ENCODE peak calls at places on chromosomes 4 and X, in five cellular contexts. K, Q, S, X and E are unnamed samples.

GRCh38 chr4:52822583-52823477 is 39.3 kb upstream of the RASL11B start:
- DNase-seq in K (no peak), X (no peak), S (no peak), Q (peak; percentile 41), E (no peak)

GRCh38 chrX:275476-275966 is 5.7 kb upstream of the PLCXD1 start:
- DNase-seq in Q (no peak), K (no peak), X (no peak), S (no peak), E (no peak)

GRCh38 chr4:82681759-82682158 is 116.8 kb downstream of the SCD5 start:
- DNase-seq in S (no peak), X (no peak), Q (no peak), K (no peak), E (no peak)

GRCh38 chr4:21191304-21191703 is 491.0 kb downstream of the PACRGL start:
- DNase-seq in X (no peak), K (no peak), Q (no peak), S (no peak), E (no peak)

GRCh38 chr4:151248519-151248918 is 28.4 kb upstream of the PRSS48 start:
- DNase-seq in S (no peak), Q (no peak), K (no peak), X (no peak), E (no peak)

GRCh38 chr4:115332078-115332477 is 218.7 kb upstream of the NDST4 start:
- DNase-seq in Q (no peak), S (no peak), K (no peak), X (no peak), E (no peak)

GRCh38 chrX:54891573-54891972 is 29.1 kb upstream of the TRO start:
- DNase-seq in S (peak; percentile 32), Q (peak; percentile 23), X (peak; percentile 26), K (peak; percentile 42), E (peak; percentile 20)

GRCh38 chrX:103919336-103919682 is 43.1 kb upstream of the TMSB15B start:
- DNase-seq in K (peak; percentile 68), Q (no peak), S (peak; percentile 64), X (peak; percentile 52), E (peak; percentile 23)

GRCh38 chrX:75547783-75548182 is 24.9 kb upstream of the ZDHHC15 start:
- DNase-seq in X (no peak), K (no peak), S (no peak), Q (no peak), E (no peak)

GRCh38 chr4:167234388-167234881 is at the start of gene SPOCK3:
- DNase-seq in S (peak; percentile 45), Q (peak; percentile 18), K (peak; percentile 26), X (no peak), E (no peak)

GRCh38 chr4:101597204-101597603 is 193.3 kb upstream of the BANK1 start:
- DNase-seq in X (no peak), S (peak; percentile 46), Q (no peak), K (peak; percentile 46), E (peak; percentile 7)
- TF ChIP-seq CTCF in X (peak; percentile 49), S (peak; percentile 47), Q (peak; percentile 36), K (peak; percentile 48), E (peak; percentile 21)

DNA sequence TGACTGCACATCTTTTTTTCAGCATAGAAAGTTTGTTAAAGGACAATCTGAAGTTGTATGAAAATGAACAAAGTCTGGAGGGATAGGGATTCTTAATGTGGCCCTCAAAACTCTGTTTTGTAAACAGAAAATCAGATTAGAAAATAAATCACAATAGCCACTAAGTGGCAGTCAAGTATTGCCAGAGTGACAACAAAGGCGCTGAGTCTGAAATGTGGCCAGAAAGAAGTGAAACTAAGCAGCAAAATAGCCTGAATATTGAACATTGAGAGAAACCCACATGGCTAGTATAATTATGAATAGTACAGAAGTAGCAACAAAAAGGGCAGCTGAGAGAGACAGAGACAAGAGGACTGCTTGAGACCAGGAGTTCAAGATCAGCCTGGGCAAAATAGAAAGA is 81.1 kb upstream of the CT45A1 start:
- DNase-seq in X (no peak), Q (no peak), K (peak; percentile 68), S (peak; percentile 53), E (peak; percentile 26)
- TF ChIP-seq CTCF in X (no peak), Q (no peak), K (peak; percentile 57), S (peak; percentile 10), E (no peak)

DNA sequence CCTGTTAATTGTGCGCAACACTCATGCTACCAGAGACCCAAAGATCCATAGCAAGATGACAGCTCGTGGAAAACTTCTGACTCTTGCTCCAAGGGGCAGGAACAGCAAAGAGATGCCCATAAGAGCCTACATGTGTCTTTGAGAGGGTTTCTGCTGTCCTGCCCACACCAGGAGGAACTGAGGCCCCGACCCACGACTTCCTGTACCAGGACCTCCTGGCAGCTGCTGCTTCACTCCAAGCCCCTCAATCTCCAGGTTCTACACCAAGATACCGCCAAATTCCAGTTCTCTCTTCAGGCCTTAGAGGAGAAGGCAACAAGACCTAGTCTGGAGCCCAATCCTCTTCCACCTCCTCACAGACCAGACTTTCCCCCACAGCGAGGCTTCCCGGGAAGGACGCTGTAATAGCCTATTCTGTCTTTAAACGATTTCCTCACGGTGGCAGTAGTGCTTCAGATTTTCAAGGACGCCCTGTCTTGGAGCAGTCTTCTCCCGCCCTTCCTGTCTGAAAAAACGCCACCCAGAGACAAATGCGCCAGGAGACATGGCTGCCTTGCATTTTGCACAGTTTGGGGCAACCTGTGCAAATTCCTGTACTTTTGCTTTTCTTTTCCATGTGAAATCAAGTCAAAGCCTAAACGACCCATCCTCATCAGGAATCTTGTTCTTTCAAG is 230.2 kb upstream of the STK26 start:
- DNase-seq in Q (no peak), X (no peak), K (peak; percentile 89), S (peak; percentile 65), E (no peak)
- TF ChIP-seq CTCF in Q (no peak), X (no peak), K (peak; percentile 33), S (no peak), E (no peak)

GRCh38 chr4:168318266-168318895 is at the start of gene DDX60:
- DNase-seq in S (peak; percentile 88), K (peak; percentile 96), Q (peak; percentile 24), X (peak; percentile 87), E (peak; percentile 76)
- TF ChIP-seq CTCF in S (peak; percentile 29), K (peak; percentile 37), Q (peak; percentile 36), X (no peak), E (no peak)

GRCh38 chr4:162706677-162707076 is 460.0 kb downstream of the NAF1 start:
- DNase-seq in K (no peak), X (no peak), S (no peak), Q (no peak), E (no peak)
- TF ChIP-seq CTCF in K (no peak), X (no peak), S (no peak), Q (no peak), E (no peak)